ENCODE peak calls at places on chromosomes 2 and 18, in nine cellular contexts. One of them, this sample, is unnamed.
A peak's percentile ranks its signal among the peaks of the same experiment; 100 is the strongest.

GRCh38 chr2:222993920-222994650 is 57.9 kb upstream of the KCNE4 start:
- DNase-seq in AG10803: peak; percentile 99
- DNase-seq in spleen: no peak
- DNase-seq in astrocyte of the spinal cord: peak; percentile 96
- DNase-seq in IMR-90: peak; percentile 98
- DNase-seq in CD8-positive, alpha-beta T cell: no peak
- DNase-seq in gastrocnemius medialis: peak; percentile 89
- DNase-seq in OCI-LY7: no peak
- DNase-seq in sigmoid colon: peak; percentile 98
- DNase-seq in this sample: peak; percentile 91

GRCh38 chr2:127768775-127769479 is 42.0 kb downstream of the WDR33 start:
- DNase-seq in AG10803: no peak
- DNase-seq in spleen: no peak
- DNase-seq in astrocyte of the spinal cord: no peak
- DNase-seq in IMR-90: peak; percentile 67
- DNase-seq in CD8-positive, alpha-beta T cell: no peak
- DNase-seq in gastrocnemius medialis: peak; percentile 14
- DNase-seq in OCI-LY7: no peak
- DNase-seq in sigmoid colon: no peak
- DNase-seq in this sample: peak; percentile 5

GRCh38 chr2:124258481-124258880 is 233.4 kb downstream of the CNTNAP5 start:
- DNase-seq in AG10803: peak; percentile 11
- DNase-seq in spleen: no peak
- DNase-seq in astrocyte of the spinal cord: peak; percentile 29
- DNase-seq in IMR-90: peak; percentile 37
- DNase-seq in CD8-positive, alpha-beta T cell: no peak
- DNase-seq in gastrocnemius medialis: no peak
- DNase-seq in OCI-LY7: no peak
- DNase-seq in sigmoid colon: no peak
- DNase-seq in this sample: peak; percentile 36

GRCh38 chr2:235358981-235359471 is 134.8 kb upstream of the AGAP1 start:
- DNase-seq in AG10803: peak; percentile 17
- DNase-seq in spleen: no peak
- DNase-seq in astrocyte of the spinal cord: peak; percentile 60
- DNase-seq in IMR-90: peak; percentile 10
- DNase-seq in CD8-positive, alpha-beta T cell: no peak
- DNase-seq in gastrocnemius medialis: no peak
- DNase-seq in OCI-LY7: no peak
- DNase-seq in sigmoid colon: no peak
- DNase-seq in this sample: peak; percentile 82

GRCh38 chr2:163252199-163252598 is 413.6 kb upstream of the KCNH7 start:
- DNase-seq in AG10803: no peak
- DNase-seq in spleen: no peak
- DNase-seq in astrocyte of the spinal cord: no peak
- DNase-seq in IMR-90: no peak
- DNase-seq in CD8-positive, alpha-beta T cell: no peak
- DNase-seq in gastrocnemius medialis: no peak
- DNase-seq in OCI-LY7: no peak
- DNase-seq in sigmoid colon: no peak
- DNase-seq in this sample: no peak

GRCh38 chr2:15798716-15799431 is 141.5 kb upstream of the MYCN start:
- DNase-seq in AG10803: no peak
- DNase-seq in spleen: peak; percentile 4
- DNase-seq in astrocyte of the spinal cord: no peak
- DNase-seq in IMR-90: no peak
- DNase-seq in CD8-positive, alpha-beta T cell: no peak
- DNase-seq in gastrocnemius medialis: no peak
- DNase-seq in OCI-LY7: no peak
- DNase-seq in sigmoid colon: no peak
- DNase-seq in this sample: no peak

GRCh38 chr2:144890828-144891227 is 370.9 kb upstream of the ZEB2 start:
- DNase-seq in AG10803: peak; percentile 17
- DNase-seq in spleen: no peak
- DNase-seq in astrocyte of the spinal cord: peak; percentile 31
- DNase-seq in IMR-90: peak; percentile 35
- DNase-seq in CD8-positive, alpha-beta T cell: no peak
- DNase-seq in gastrocnemius medialis: no peak
- DNase-seq in OCI-LY7: peak; percentile 68
- DNase-seq in sigmoid colon: no peak
- DNase-seq in this sample: peak; percentile 55

GRCh38 chr2:120570546-120570945 is 165.1 kb upstream of the GLI2 start:
- DNase-seq in AG10803: no peak
- DNase-seq in spleen: no peak
- DNase-seq in astrocyte of the spinal cord: no peak
- DNase-seq in IMR-90: no peak
- DNase-seq in CD8-positive, alpha-beta T cell: no peak
- DNase-seq in gastrocnemius medialis: no peak
- DNase-seq in OCI-LY7: no peak
- DNase-seq in sigmoid colon: no peak
- DNase-seq in this sample: no peak

GRCh38 chr2:241019441-241020139 is 21.2 kb downstream of the SNED1 start:
- DNase-seq in AG10803: no peak
- DNase-seq in spleen: no peak
- DNase-seq in astrocyte of the spinal cord: no peak
- DNase-seq in IMR-90: no peak
- DNase-seq in CD8-positive, alpha-beta T cell: no peak
- DNase-seq in gastrocnemius medialis: no peak
- DNase-seq in OCI-LY7: no peak
- DNase-seq in sigmoid colon: peak; percentile 32
- DNase-seq in this sample: no peak

GRCh38 chr2:232761301-232761907 is 15.0 kb downstream of the KCNJ13 start:
- DNase-seq in AG10803: peak; percentile 21
- DNase-seq in spleen: no peak
- DNase-seq in astrocyte of the spinal cord: peak; percentile 54
- DNase-seq in IMR-90: peak; percentile 41
- DNase-seq in CD8-positive, alpha-beta T cell: no peak
- DNase-seq in gastrocnemius medialis: no peak
- DNase-seq in OCI-LY7: peak; percentile 70
- DNase-seq in sigmoid colon: no peak
- DNase-seq in this sample: peak; percentile 39

GRCh38 chr2:177611310-177611886 is 218.8 kb downstream of the AGPS start:
- DNase-seq in AG10803: no peak
- DNase-seq in spleen: no peak
- DNase-seq in astrocyte of the spinal cord: no peak
- DNase-seq in IMR-90: no peak
- DNase-seq in CD8-positive, alpha-beta T cell: no peak
- DNase-seq in gastrocnemius medialis: no peak
- DNase-seq in OCI-LY7: peak; percentile 28
- DNase-seq in sigmoid colon: no peak
- DNase-seq in this sample: no peak

GRCh38 chr2:127068351-127068741 is 38.6 kb downstream of the BIN1 start:
- DNase-seq in AG10803: no peak
- DNase-seq in spleen: no peak
- DNase-seq in astrocyte of the spinal cord: no peak
- DNase-seq in IMR-90: no peak
- DNase-seq in CD8-positive, alpha-beta T cell: no peak
- DNase-seq in gastrocnemius medialis: no peak
- DNase-seq in OCI-LY7: no peak
- DNase-seq in sigmoid colon: no peak
- DNase-seq in this sample: no peak

GRCh38 chr18:63775166-63775730 is at the start of gene SERPINB7:
- DNase-seq in AG10803: peak; percentile 85
- DNase-seq in spleen: no peak
- DNase-seq in astrocyte of the spinal cord: peak; percentile 80
- DNase-seq in IMR-90: peak; percentile 95
- DNase-seq in CD8-positive, alpha-beta T cell: no peak
- DNase-seq in gastrocnemius medialis: no peak
- DNase-seq in OCI-LY7: no peak
- DNase-seq in sigmoid colon: no peak
- DNase-seq in this sample: peak; percentile 36

GRCh38 chr2:47528874-47529273 is 125.9 kb downstream of the MSH2 start:
- DNase-seq in AG10803: peak; percentile 22
- DNase-seq in spleen: no peak
- DNase-seq in astrocyte of the spinal cord: peak; percentile 59
- DNase-seq in IMR-90: peak; percentile 36
- DNase-seq in CD8-positive, alpha-beta T cell: no peak
- DNase-seq in gastrocnemius medialis: no peak
- DNase-seq in OCI-LY7: no peak
- DNase-seq in sigmoid colon: no peak
- DNase-seq in this sample: no peak

GRCh38 chr2:239152239-239152915 is 248.4 kb downstream of the HDAC4 start:
- DNase-seq in AG10803: no peak
- DNase-seq in spleen: peak; percentile 68
- DNase-seq in astrocyte of the spinal cord: no peak
- DNase-seq in IMR-90: no peak
- DNase-seq in CD8-positive, alpha-beta T cell: no peak
- DNase-seq in gastrocnemius medialis: peak; percentile 36
- DNase-seq in OCI-LY7: no peak
- DNase-seq in sigmoid colon: peak; percentile 72
- DNase-seq in this sample: no peak

GRCh38 chr2:203782262-203782976 is 76.0 kb downstream of the CD28 start:
- DNase-seq in AG10803: peak; percentile 95
- DNase-seq in spleen: no peak
- DNase-seq in astrocyte of the spinal cord: peak; percentile 99
- DNase-seq in IMR-90: peak; percentile 94
- DNase-seq in CD8-positive, alpha-beta T cell: peak; percentile 50
- DNase-seq in gastrocnemius medialis: no peak
- DNase-seq in OCI-LY7: peak; percentile 73
- DNase-seq in sigmoid colon: no peak
- DNase-seq in this sample: peak; percentile 95

GRCh38 chr2:23239374-23239773 is 145.6 kb upstream of the KLHL29 start:
- DNase-seq in AG10803: no peak
- DNase-seq in spleen: no peak
- DNase-seq in astrocyte of the spinal cord: no peak
- DNase-seq in IMR-90: no peak
- DNase-seq in CD8-positive, alpha-beta T cell: no peak
- DNase-seq in gastrocnemius medialis: no peak
- DNase-seq in OCI-LY7: no peak
- DNase-seq in sigmoid colon: no peak
- DNase-seq in this sample: no peak

GRCh38 chr2:216057688-216058193 is 23.9 kb downstream of the PECR start:
- DNase-seq in AG10803: peak; percentile 86
- DNase-seq in spleen: peak; percentile 87
- DNase-seq in astrocyte of the spinal cord: peak; percentile 93
- DNase-seq in IMR-90: peak; percentile 70
- DNase-seq in CD8-positive, alpha-beta T cell: peak; percentile 43
- DNase-seq in gastrocnemius medialis: no peak
- DNase-seq in OCI-LY7: peak; percentile 49
- DNase-seq in sigmoid colon: no peak
- DNase-seq in this sample: no peak

GRCh38 chr18:39325973-39326372 is 1760.4 kb upstream of the CELF4 start:
- DNase-seq in AG10803: no peak
- DNase-seq in spleen: no peak
- DNase-seq in astrocyte of the spinal cord: no peak
- DNase-seq in IMR-90: no peak
- DNase-seq in CD8-positive, alpha-beta T cell: no peak
- DNase-seq in gastrocnemius medialis: no peak
- DNase-seq in OCI-LY7: no peak
- DNase-seq in sigmoid colon: no peak
- DNase-seq in this sample: no peak
- TF ChIP-seq CTCF in AG10803: no peak
- TF ChIP-seq CTCF in spleen: no peak
- TF ChIP-seq CTCF in astrocyte of the spinal cord: no peak
- TF ChIP-seq CTCF in IMR-90: no peak
- TF ChIP-seq CTCF in CD8-positive, alpha-beta T cell: no peak
- TF ChIP-seq CTCF in gastrocnemius medialis: no peak
- TF ChIP-seq CTCF in OCI-LY7: no peak
- TF ChIP-seq CTCF in sigmoid colon: no peak
- TF ChIP-seq CTCF in this sample: no peak

DNA sequence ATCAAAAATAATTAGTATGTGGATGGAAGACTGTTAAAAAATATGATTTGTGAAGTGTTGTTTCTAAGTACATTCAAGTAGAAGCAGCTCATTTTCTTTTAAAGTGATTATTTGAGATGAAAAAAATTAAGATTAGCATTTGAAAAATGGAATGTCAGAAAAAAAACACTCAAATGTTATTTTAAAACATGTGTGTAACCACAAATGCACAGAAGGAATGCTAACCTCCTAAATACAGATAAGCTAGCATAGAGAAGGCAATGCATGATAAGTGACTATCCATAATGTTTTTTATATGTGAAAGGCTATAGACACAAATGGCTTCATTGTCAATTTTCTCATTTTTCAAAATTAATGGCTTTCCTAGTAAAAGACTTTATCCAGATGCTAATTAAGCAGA is 198.9 kb downstream of the NYAP2 start:
- DNase-seq in AG10803: no peak
- DNase-seq in spleen: no peak
- DNase-seq in astrocyte of the spinal cord: peak; percentile 12
- DNase-seq in IMR-90: no peak
- DNase-seq in CD8-positive, alpha-beta T cell: no peak
- DNase-seq in gastrocnemius medialis: no peak
- DNase-seq in OCI-LY7: no peak
- DNase-seq in sigmoid colon: no peak
- DNase-seq in this sample: no peak
- H3K4me3 ChIP-seq in AG10803: no peak overlapping the region
- H3K4me3 ChIP-seq in spleen: no peak overlapping the region
- H3K4me3 ChIP-seq in astrocyte of the spinal cord: no peak overlapping the region
- H3K4me3 ChIP-seq in IMR-90: no peak overlapping the region
- H3K4me3 ChIP-seq in CD8-positive, alpha-beta T cell: no peak overlapping the region
- H3K4me3 ChIP-seq in gastrocnemius medialis: no peak overlapping the region
- H3K4me3 ChIP-seq in OCI-LY7: no peak overlapping the region
- H3K4me3 ChIP-seq in sigmoid colon: no peak overlapping the region
- H3K4me3 ChIP-seq in this sample: no peak overlapping the region

GRCh38 chr2:112140899-112141622 is 2.9 kb downstream of the FBLN7 start:
- DNase-seq in AG10803: no peak
- DNase-seq in spleen: no peak
- DNase-seq in astrocyte of the spinal cord: no peak
- DNase-seq in IMR-90: no peak
- DNase-seq in CD8-positive, alpha-beta T cell: no peak
- DNase-seq in gastrocnemius medialis: no peak
- DNase-seq in OCI-LY7: no peak
- DNase-seq in sigmoid colon: no peak
- DNase-seq in this sample: no peak

GRCh38 chr2:112143150-112143549 is 5.0 kb downstream of the FBLN7 start:
- DNase-seq in AG10803: no peak
- DNase-seq in spleen: no peak
- DNase-seq in astrocyte of the spinal cord: no peak
- DNase-seq in IMR-90: no peak
- DNase-seq in CD8-positive, alpha-beta T cell: no peak
- DNase-seq in gastrocnemius medialis: no peak
- DNase-seq in OCI-LY7: no peak
- DNase-seq in sigmoid colon: no peak
- DNase-seq in this sample: no peak

GRCh38 chr2:112140413-112140802 is 2.2 kb downstream of the FBLN7 start:
- DNase-seq in AG10803: no peak
- DNase-seq in spleen: no peak
- DNase-seq in astrocyte of the spinal cord: no peak
- DNase-seq in IMR-90: no peak
- DNase-seq in CD8-positive, alpha-beta T cell: no peak
- DNase-seq in gastrocnemius medialis: no peak
- DNase-seq in OCI-LY7: no peak
- DNase-seq in sigmoid colon: no peak
- DNase-seq in this sample: no peak

GRCh38 chr2:112141623-112142001 is 3.4 kb downstream of the FBLN7 start:
- DNase-seq in AG10803: no peak
- DNase-seq in spleen: no peak
- DNase-seq in astrocyte of the spinal cord: no peak
- DNase-seq in IMR-90: no peak
- DNase-seq in CD8-positive, alpha-beta T cell: no peak
- DNase-seq in gastrocnemius medialis: no peak
- DNase-seq in OCI-LY7: no peak
- DNase-seq in sigmoid colon: no peak
- DNase-seq in this sample: no peak

GRCh38 chr2:112142525-112143078 is 4.4 kb downstream of the FBLN7 start:
- DNase-seq in AG10803: no peak
- DNase-seq in spleen: no peak
- DNase-seq in astrocyte of the spinal cord: no peak
- DNase-seq in IMR-90: no peak
- DNase-seq in CD8-positive, alpha-beta T cell: no peak
- DNase-seq in gastrocnemius medialis: no peak
- DNase-seq in OCI-LY7: no peak
- DNase-seq in sigmoid colon: no peak
- DNase-seq in this sample: no peak
- TF ChIP-seq CTCF in AG10803: no peak
- TF ChIP-seq CTCF in spleen: no peak
- TF ChIP-seq CTCF in astrocyte of the spinal cord: no peak
- TF ChIP-seq CTCF in IMR-90: no peak
- TF ChIP-seq CTCF in CD8-positive, alpha-beta T cell: no peak
- TF ChIP-seq CTCF in gastrocnemius medialis: no peak
- TF ChIP-seq CTCF in OCI-LY7: no peak
- TF ChIP-seq CTCF in sigmoid colon: no peak
- TF ChIP-seq CTCF in this sample: no peak

GRCh38 chr2:18922276-18922675 is 332.9 kb upstream of the NT5C1B start:
- DNase-seq in AG10803: peak; percentile 83
- DNase-seq in spleen: no peak
- DNase-seq in astrocyte of the spinal cord: no peak
- DNase-seq in IMR-90: peak; percentile 28
- DNase-seq in CD8-positive, alpha-beta T cell: no peak
- DNase-seq in gastrocnemius medialis: no peak
- DNase-seq in OCI-LY7: no peak
- DNase-seq in sigmoid colon: no peak
- DNase-seq in this sample: no peak
- H3K4me3 ChIP-seq in AG10803: no peak overlapping the region
- H3K4me3 ChIP-seq in spleen: no peak overlapping the region
- H3K4me3 ChIP-seq in astrocyte of the spinal cord: no peak overlapping the region
- H3K4me3 ChIP-seq in IMR-90: no peak overlapping the region
- H3K4me3 ChIP-seq in CD8-positive, alpha-beta T cell: no peak overlapping the region
- H3K4me3 ChIP-seq in gastrocnemius medialis: no peak overlapping the region
- H3K4me3 ChIP-seq in OCI-LY7: no peak overlapping the region
- H3K4me3 ChIP-seq in sigmoid colon: no peak overlapping the region
- H3K4me3 ChIP-seq in this sample: no peak overlapping the region